ENCODE peak calls at places on chromosomes 5 and 9, in eight cellular contexts. K is kidney, E is osteoblast, H is bronchial epithelial cell, I is psoas muscle, P is astrocyte of the spinal cord, G is cardiac fibroblast, B is kidney epithelial cell. M is an unnamed sample.

GRCh38 chr9:137458194-137459146 is 664 bp downstream of the NSMF start:
- DNase-seq in E (peak; percentile 96), H (no peak), I (peak; percentile 34), K (peak; percentile 86), P (peak; percentile 40), G (no peak), B (no peak), M (no peak)

GRCh38 chr5:92402045-92402444 is 1018.9 kb upstream of the ARRDC3 start:
- DNase-seq in H (peak; percentile 23), I (no peak), G (peak; percentile 56), P (peak; percentile 58), B (no peak), K (no peak), E (peak; percentile 29), M (no peak)

GRCh38 chr5:170362625-170363024 is 26.5 kb downstream of the KCNMB1 start:
- DNase-seq in H (no peak), G (no peak), B (no peak), E (no peak), I (no peak), P (no peak), K (no peak), M (no peak)

GRCh38 chr9:73179594-73179993 is 27.9 kb downstream of the ANXA1 start:
- DNase-seq in H (peak; percentile 83), B (peak; percentile 82), E (peak; percentile 2), K (no peak), I (no peak), P (peak; percentile 54), G (peak; percentile 57), M (no peak)

GRCh38 chr5:151924564-151925395 is at the start of gene GLRA1:
- DNase-seq in B (no peak), I (peak; percentile 34), P (peak; percentile 56), E (peak; percentile 69), G (peak; percentile 55), K (peak; percentile 81), H (peak; percentile 10), M (peak; percentile 2)

GRCh38 chr5:107615173-107615856 is 55.4 kb downstream of the EFNA5 start:
- DNase-seq in P (no peak), E (peak; percentile 21), H (no peak), I (no peak), K (no peak), G (peak; percentile 43), B (no peak), M (no peak)

GRCh38 chr9:35603506-35603985 is 1.5 kb upstream of the TESK1 start:
- DNase-seq in I (peak; percentile 87), K (peak; percentile 85), H (peak; percentile 50), B (no peak), G (peak; percentile 89), P (no peak), E (peak; percentile 94), M (peak; percentile 79)

GRCh38 chr5:109199294-109199693 is 210.5 kb downstream of the PJA2 start:
- DNase-seq in E (no peak), K (no peak), B (no peak), G (no peak), H (no peak), P (no peak), I (no peak), M (no peak)

GRCh38 chr9:120435066-120435465 is 144.9 kb downstream of the CDK5RAP2 start:
- DNase-seq in E (no peak), K (no peak), H (no peak), G (peak; percentile 50), I (no peak), P (peak; percentile 23), B (no peak), M (no peak)

GRCh38 chr9:84781431-84781830 is 111.9 kb downstream of the NTRK2 start:
- DNase-seq in P (peak; percentile 42), G (peak; percentile 26), E (no peak), I (no peak), K (no peak), B (no peak), H (peak; percentile 32), M (no peak)

GRCh38 chr5:172502969-172503368 is 48.6 kb upstream of the SH3PXD2B start:
- DNase-seq in K (no peak), E (no peak), H (peak; percentile 25), G (no peak), I (no peak), P (no peak), B (no peak), M (no peak)

GRCh38 chr9:137492464-137493162 is 33.5 kb upstream of the NSMF start:
- DNase-seq in B (no peak), I (no peak), K (peak; percentile 78), H (no peak), E (peak; percentile 85), P (no peak), G (no peak), M (no peak)

GRCh38 chr5:33008751-33009418 is 297.8 kb downstream of the NPR3 start:
- DNase-seq in E (no peak), H (peak; percentile 97), B (no peak), I (no peak), P (peak; percentile 10), K (no peak), G (no peak), M (no peak)

GRCh38 chr5:127925916-127926315 is 157.7 kb upstream of the SLC12A2 start:
- DNase-seq in K (no peak), G (peak; percentile 36), E (no peak), B (no peak), I (no peak), H (peak; percentile 79), P (peak; percentile 33), M (no peak)

GRCh38 chr9:127783111-127783621 is 2.7 kb upstream of the CDK9 start:
- DNase-seq in G (no peak), I (peak; percentile 56), H (no peak), B (no peak), P (no peak), K (peak; percentile 87), E (peak; percentile 78), M (no peak)

GRCh38 chr5:55101556-55102276 is 730 bp upstream of the GZMA start:
- DNase-seq in I (no peak), P (no peak), K (no peak), E (no peak), G (no peak), H (no peak), B (no peak), M (no peak)

GRCh38 chr5:141366016-141366896 is 2.3 kb downstream of the PCDHGA5 start:
- DNase-seq in K (no peak), P (no peak), H (no peak), B (no peak), E (no peak), I (no peak), G (no peak), M (no peak)

GRCh38 chr9:94867842-94868312 is 141.4 kb downstream of the AOPEP start:
- DNase-seq in P (peak; percentile 96), H (peak; percentile 87), B (no peak), G (peak; percentile 97), E (peak; percentile 80), K (no peak), I (no peak), M (peak; percentile 88)

GRCh38 chr5:83524345-83524744 is 52.8 kb downstream of the VCAN start:
- DNase-seq in K (no peak), G (no peak), B (no peak), I (no peak), E (no peak), H (no peak), P (no peak), M (no peak)

GRCh38 chr5:72288923-72289322 is 31.1 kb downstream of the MRPS27 start:
- DNase-seq in E (no peak), B (no peak), I (peak; percentile 23), K (no peak), H (no peak), P (no peak), G (no peak), M (no peak)

GRCh38 chr5:76693141-76693540 is 22.8 kb upstream of the F2R start:
- DNase-seq in H (no peak), B (no peak), G (no peak), I (no peak), E (no peak), K (no peak), P (no peak), M (no peak)
- H3K4me3 ChIP-seq in H (no peak overlapping the region), B (no peak overlapping the region), G (no peak overlapping the region), I (no peak overlapping the region), E (no peak overlapping the region), K (no peak overlapping the region), P (no peak overlapping the region), M (no peak overlapping the region)

DNA sequence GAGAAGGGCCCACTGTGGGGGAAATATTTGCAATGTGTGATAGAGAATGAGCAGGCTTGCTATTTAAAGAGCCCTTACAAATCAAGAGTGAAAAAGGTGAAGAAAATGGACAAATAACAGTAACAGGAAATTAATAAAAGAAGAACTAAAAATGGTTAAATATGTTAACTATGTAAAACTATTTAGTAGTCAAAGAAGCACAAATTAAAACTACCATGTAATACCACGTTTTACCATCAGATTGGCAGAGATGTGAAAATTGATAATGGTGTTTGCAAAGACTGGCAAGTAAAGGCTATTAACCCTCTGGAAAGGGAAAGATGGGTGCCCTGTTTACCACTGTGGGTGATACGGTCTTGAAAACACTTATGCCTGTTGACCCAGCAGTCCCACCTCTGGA is 23.2 kb upstream of the GRHPR start:
- DNase-seq in E (peak; percentile 37), B (no peak), P (no peak), G (no peak), K (no peak), I (no peak), H (no peak), M (no peak)
- H3K4me3 ChIP-seq in E (no peak overlapping the region), B (no peak overlapping the region), P (no peak overlapping the region), G (no peak overlapping the region), K (no peak overlapping the region), I (no peak overlapping the region), H (no peak overlapping the region), M (no peak overlapping the region)

GRCh38 chr9:131097259-131097947 is 1.1 kb downstream of the AIF1L start:
- DNase-seq in G (no peak), P (no peak), I (no peak), B (no peak), E (peak; percentile 77), K (no peak), H (no peak), M (no peak)
- H3K4me3 ChIP-seq in G (no peak overlapping the region), P (no peak overlapping the region), I (peak overlapping the region; percentile 65), B (peak overlapping the region; percentile 66), E (no peak overlapping the region), K (peak overlapping the region; percentile 43), H (no peak overlapping the region), M (no peak overlapping the region)

GRCh38 chr5:131400585-131400984 is 136.7 kb downstream of the CDC42SE2 start:
- DNase-seq in I (no peak), K (no peak), E (no peak), G (no peak), B (no peak), P (no peak), H (no peak), M (no peak)
- H3K4me3 ChIP-seq in I (no peak overlapping the region), K (no peak overlapping the region), E (no peak overlapping the region), G (no peak overlapping the region), B (no peak overlapping the region), P (no peak overlapping the region), H (no peak overlapping the region), M (no peak overlapping the region)